ENCODE peak calls at places on chromosomes 1 and 21, in eight cellular contexts. T is body of pancreas, O is heart left ventricle, F is adrenal gland, W is sigmoid colon, Y is tibial nerve, Q is lower leg skin, A is breast epithelium. C is an unnamed sample.

GRCh38 chr1:177873238-177873637 is 96.6 kb downstream of the SEC16B start:
- DNase-seq in T (no peak), O (no peak), F (peak; percentile 6), W (no peak), Y (no peak), Q (no peak), A (no peak), C (no peak)

GRCh38 chr1:199688133-199688676 is 339.3 kb upstream of the NR5A2 start:
- DNase-seq in T (no peak), O (no peak), F (no peak), W (no peak), Y (no peak), Q (no peak), A (no peak), C (no peak)

GRCh38 chr1:244187310-244187709 is 136.2 kb downstream of the ZBTB18 start:
- DNase-seq in T (no peak), O (no peak), F (no peak), W (no peak), Y (no peak), Q (no peak), A (no peak), C (no peak)

GRCh38 chr1:59699227-59699847 is 115.4 kb upstream of the HOOK1 start:
- DNase-seq in T (peak; percentile 42), O (no peak), F (peak; percentile 33), W (no peak), Y (no peak), Q (no peak), A (no peak), C (no peak)

GRCh38 chr1:65948609-65949229 is 156.0 kb downstream of the PDE4B start:
- DNase-seq in T (no peak), O (no peak), F (peak; percentile 4), W (no peak), Y (no peak), Q (no peak), A (no peak), C (no peak)

GRCh38 chr1:218480691-218481099 is 135.6 kb downstream of the TGFB2 start:
- DNase-seq in T (no peak), O (no peak), F (no peak), W (no peak), Y (no peak), Q (no peak), A (no peak), C (no peak)

GRCh38 chr1:37732111-37732780 is 32.7 kb downstream of the EPHA10 start:
- DNase-seq in T (peak; percentile 10), O (no peak), F (no peak), W (peak; percentile 29), Y (no peak), Q (no peak), A (no peak), C (no peak)

GRCh38 chr21:42613756-42614155 is 39.7 kb upstream of the PDE9A start:
- DNase-seq in T (no peak), O (no peak), F (no peak), W (no peak), Y (no peak), Q (no peak), A (no peak), C (no peak)

GRCh38 chr1:21534674-21535378 is 25.6 kb downstream of the ALPL start:
- DNase-seq in T (peak; percentile 55), O (peak; percentile 41), F (peak; percentile 77), W (no peak), Y (no peak), Q (no peak), A (no peak), C (peak; percentile 79)

GRCh38 chr1:111802110-111802509 is 46.4 kb downstream of the DDX20 start:
- DNase-seq in T (no peak), O (peak; percentile 72), F (no peak), W (no peak), Y (no peak), Q (no peak), A (no peak), C (no peak)

GRCh38 chr1:59678809-59679228 is 135.9 kb upstream of the HOOK1 start:
- DNase-seq in T (no peak), O (no peak), F (no peak), W (no peak), Y (no peak), Q (no peak), A (no peak), C (no peak)

GRCh38 chr1:3012511-3013291 is 8.6 kb upstream of the ACTRT2 start:
- DNase-seq in T (peak; percentile 82), O (peak; percentile 75), F (peak; percentile 55), W (peak; percentile 66), Y (peak; percentile 36), Q (no peak), A (peak; percentile 53), C (peak; percentile 33)

GRCh38 chr1:39287541-39287940 is 83.0 kb downstream of the MACF1 start:
- DNase-seq in T (no peak), O (no peak), F (no peak), W (no peak), Y (no peak), Q (no peak), A (no peak), C (no peak)

GRCh38 chr1:163528710-163529348 is 207.1 kb downstream of the NUF2 start:
- DNase-seq in T (peak; percentile 42), O (no peak), F (peak; percentile 54), W (no peak), Y (no peak), Q (no peak), A (no peak), C (no peak)

GRCh38 chr1:245859510-245860114 is 647.5 kb downstream of the SMYD3 start:
- DNase-seq in T (no peak), O (no peak), F (no peak), W (no peak), Y (no peak), Q (no peak), A (no peak), C (no peak)

GRCh38 chr21:42939581-42940413 is 14.4 kb upstream of the ERVH48-1 start:
- DNase-seq in T (peak; percentile 84), O (peak; percentile 78), F (peak; percentile 92), W (peak; percentile 95), Y (peak; percentile 68), Q (peak; percentile 91), A (peak; percentile 61), C (peak; percentile 84)

GRCh38 chr21:45381036-45381787 is 23.8 kb upstream of the COL18A1 start:
- DNase-seq in T (no peak), O (peak; percentile 17), F (no peak), W (peak; percentile 56), Y (no peak), Q (no peak), A (no peak), C (no peak)

GRCh38 chr1:195481293-195481692 is 1126.9 kb downstream of the KCNT2 start:
- DNase-seq in T (no peak), O (no peak), F (no peak), W (no peak), Y (no peak), Q (no peak), A (no peak), C (no peak)

GRCh38 chr1:117605811-117606607 is at the start of gene TENT5C:
- DNase-seq in T (peak; percentile 99), O (peak; percentile 99), F (peak; percentile 99), W (peak; percentile 99), Y (peak; percentile 95), Q (peak; percentile 96), A (peak; percentile 97), C (peak; percentile 99)
- TF ChIP-seq POLR2A in T (peak; percentile 97), O (peak; percentile 97), F (peak; percentile 46), W (peak; percentile 72), Y (peak; percentile 62), Q (peak; percentile 44), A (peak; percentile 77), C (peak; percentile 86)

GRCh38 chr1:173476664-173477285 is 360 bp upstream of the PRDX6 start:
- DNase-seq in T (peak; percentile 95), O (peak; percentile 97), F (peak; percentile 97), W (peak; percentile 97), Y (peak; percentile 80), Q (peak; percentile 92), A (peak; percentile 86), C (peak; percentile 96)

GRCh38 chr1:173475564-173476196 is 1.5 kb upstream of the PRDX6 start:
- DNase-seq in T (peak; percentile 48), O (peak; percentile 29), F (peak; percentile 23), W (no peak), Y (no peak), Q (no peak), A (no peak), C (peak; percentile 22)

GRCh38 chr1:173476197-173476663 is 905 bp upstream of the PRDX6 start:
- DNase-seq in T (no peak), O (no peak), F (no peak), W (no peak), Y (no peak), Q (no peak), A (no peak), C (no peak)

GRCh38 chr1:173478099-173478555 is 992 bp downstream of the PRDX6 start:
- DNase-seq in T (peak; percentile 62), O (peak; percentile 60), F (peak; percentile 90), W (peak; percentile 87), Y (no peak), Q (peak; percentile 61), A (no peak), C (peak; percentile 67)

GRCh38 chr1:173477286-173478098 is at the start of gene PRDX6:
- DNase-seq in T (peak; percentile 69), O (peak; percentile 92), F (peak; percentile 68), W (peak; percentile 95), Y (peak; percentile 85), Q (peak; percentile 86), A (peak; percentile 56), C (peak; percentile 91)
- TF ChIP-seq POLR2A in T (peak; percentile 39), O (peak; percentile 75), F (peak; percentile 84), W (peak; percentile 71), Y (peak; percentile 80), Q (peak; percentile 23), A (peak; percentile 45), C (peak; percentile 79)

DNA sequence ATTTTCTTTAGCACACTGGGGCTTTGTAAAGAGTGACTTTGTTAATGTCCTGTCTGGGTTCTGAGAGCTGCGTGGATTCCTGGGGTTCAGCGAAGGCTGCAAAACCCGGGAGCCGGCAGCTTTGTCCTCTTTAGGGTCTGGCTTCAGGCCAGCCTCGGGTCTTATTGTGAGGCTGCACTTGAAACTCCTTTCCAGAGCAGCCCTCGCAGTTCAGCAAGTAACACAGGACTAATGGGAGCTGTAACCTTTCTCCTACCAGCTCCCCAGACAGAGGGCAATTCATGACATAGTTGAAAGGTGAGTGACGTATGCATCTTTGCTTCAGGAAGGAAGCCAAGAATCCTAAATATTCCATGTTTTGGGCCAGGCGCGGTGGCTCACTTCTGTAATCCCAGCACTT is 1.4 kb downstream of the MTARC1 start:
- DNase-seq in T (no peak), O (no peak), F (no peak), W (peak; percentile 68), Y (no peak), Q (no peak), A (no peak), C (no peak)
- TF ChIP-seq POLR2A in T (no peak), O (no peak), F (no peak), W (no peak), Y (no peak), Q (no peak), A (no peak), C (no peak)

DNA sequence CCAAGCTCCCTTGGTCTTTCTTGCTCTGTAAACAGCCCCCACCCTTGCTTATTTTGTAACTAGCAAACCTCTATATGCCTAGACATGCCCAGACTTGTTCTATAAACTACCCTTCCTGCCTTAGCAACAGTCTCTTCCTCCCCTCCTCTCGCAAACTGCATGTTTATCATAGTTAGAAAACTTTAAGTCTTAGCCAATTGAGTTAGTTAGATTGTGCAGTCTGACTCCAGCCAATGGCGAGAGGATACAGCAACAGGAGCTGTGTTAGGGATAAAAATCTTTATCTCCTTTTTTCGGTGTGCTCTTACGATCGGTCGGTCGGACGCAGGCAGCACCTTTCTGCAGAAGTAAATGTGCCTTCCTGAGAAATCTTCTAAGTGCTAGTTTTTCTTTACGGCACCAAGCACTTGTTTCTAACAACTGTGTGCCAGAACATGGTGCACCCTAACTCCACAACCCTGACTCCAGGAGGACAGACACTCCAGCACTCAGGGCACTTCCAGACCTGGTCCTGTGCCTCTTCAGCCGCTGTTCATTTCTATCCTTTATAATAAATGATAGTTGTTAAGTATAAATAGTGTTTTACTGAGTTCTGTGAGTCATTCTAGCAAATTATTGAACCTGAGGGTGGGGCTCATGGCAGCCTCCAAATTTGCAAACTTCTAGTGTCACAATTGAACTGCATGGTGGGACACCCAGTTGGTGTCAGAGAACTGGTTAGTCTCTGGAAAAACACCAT is 25.7 kb upstream of the GNG4 start:
- DNase-seq in T (no peak), O (no peak), F (no peak), W (no peak), Y (no peak), Q (no peak), A (no peak), C (no peak)
- TF ChIP-seq POLR2A in T (no peak), O (no peak), F (no peak), W (no peak), Y (no peak), Q (no peak), A (no peak), C (no peak)